ENCODE peak calls at places on chromosome 16, in ten cellular contexts. K is heart right ventricle; J is mammary epithelial cell; P is ovary; T is tibial nerve; M is H9; I is A549; W is spleen; R is CD8-positive, alpha-beta T cell; F is upper lobe of right lung. Y is an unnamed sample.
A peak's percentile ranks its signal among the peaks of the same experiment; 100 is the strongest.

GRCh38 chr16:57544129-57544653 is 1.7 kb downstream of the ADGRG5 start:
- DNase-seq in K (no peak), J (no peak), P (no peak), T (no peak), M (peak; percentile 11), I (no peak), W (peak; percentile 80), R (no peak), F (peak; percentile 52), Y (no peak)

GRCh38 chr16:66474750-66475199 is 47.7 kb downstream of the BEAN1 start:
- DNase-seq in K (no peak), J (no peak), P (no peak), T (no peak), M (no peak), I (no peak), W (no peak), R (peak; percentile 61), F (no peak), Y (peak; percentile 74)

GRCh38 chr16:69701452-69701851 is 24.9 kb downstream of the NQO1 start:
- DNase-seq in K (no peak), J (no peak), P (no peak), T (no peak), M (no peak), I (no peak), W (no peak), R (no peak), F (no peak), Y (no peak)

GRCh38 chr16:50737420-50737959 is 4.4 kb upstream of the CYLD start:
- DNase-seq in K (no peak), J (no peak), P (no peak), T (no peak), M (no peak), I (no peak), W (no peak), R (no peak), F (no peak), Y (no peak)

GRCh38 chr16:59341368-59341767 is 607.3 kb upstream of the GOT2 start:
- DNase-seq in K (no peak), J (no peak), P (no peak), T (no peak), M (no peak), I (no peak), W (no peak), R (no peak), F (no peak), Y (no peak)

GRCh38 chr16:68309798-68310197 is 948 bp downstream of the SLC7A6OS start:
- DNase-seq in K (no peak), J (no peak), P (no peak), T (no peak), M (no peak), I (no peak), W (no peak), R (no peak), F (no peak), Y (no peak)

GRCh38 chr16:27414803-27415431 is 12.9 kb downstream of the IL21R start:
- DNase-seq in K (no peak), J (no peak), P (no peak), T (no peak), M (no peak), I (no peak), W (no peak), R (no peak), F (no peak), Y (no peak)

GRCh38 chr16:84013787-84014569 is 28.6 kb downstream of the SLC38A8 start:
- DNase-seq in K (no peak), J (peak; percentile 98), P (no peak), T (no peak), M (peak; percentile 99), I (peak; percentile 70), W (no peak), R (peak; percentile 24), F (peak; percentile 89), Y (peak; percentile 42)

GRCh38 chr16:4094138-4094773 is 22.0 kb downstream of the ADCY9 start:
- DNase-seq in K (no peak), J (no peak), P (no peak), T (no peak), M (no peak), I (no peak), W (peak; percentile 11), R (no peak), F (no peak), Y (no peak)

GRCh38 chr16:83969771-83970429 is 1.9 kb downstream of the NECAB2 start:
- DNase-seq in K (no peak), J (no peak), P (no peak), T (no peak), M (no peak), I (no peak), W (no peak), R (no peak), F (no peak), Y (no peak)

GRCh38 chr16:50616883-50617629 is 64.1 kb downstream of the SNX20 start:
- DNase-seq in K (no peak), J (no peak), P (peak; percentile 63), T (no peak), M (no peak), I (no peak), W (no peak), R (no peak), F (no peak), Y (no peak)

GRCh38 chr16:69131167-69131748 is 1.1 kb downstream of the CHTF8 start:
- DNase-seq in K (no peak), J (no peak), P (no peak), T (no peak), M (peak; percentile 46), I (peak; percentile 54), W (peak; percentile 65), R (no peak), F (peak; percentile 44), Y (no peak)

GRCh38 chr16:71351558-71351901 is 7.0 kb upstream of the CALB2 start:
- DNase-seq in K (no peak), J (no peak), P (no peak), T (no peak), M (peak; percentile 20), I (no peak), W (no peak), R (no peak), F (no peak), Y (no peak)

GRCh38 chr16:85754403-85754802 is 3.5 kb upstream of the C16orf74 start:
- DNase-seq in K (no peak), J (no peak), P (no peak), T (no peak), M (no peak), I (no peak), W (no peak), R (no peak), F (no peak), Y (no peak)

GRCh38 chr16:27253526-27253930 is 15.0 kb downstream of the NSMCE1 start:
- DNase-seq in K (no peak), J (peak; percentile 85), P (no peak), T (no peak), M (no peak), I (peak; percentile 52), W (no peak), R (no peak), F (no peak), Y (no peak)

GRCh38 chr16:19283637-19284036 is 1.9 kb upstream of the CLEC19A start:
- DNase-seq in K (no peak), J (peak; percentile 58), P (no peak), T (no peak), M (no peak), I (no peak), W (no peak), R (no peak), F (no peak), Y (no peak)

GRCh38 chr16:12188674-12189249 is 212.2 kb downstream of the SNX29 start:
- DNase-seq in K (no peak), J (peak; percentile 4), P (no peak), T (no peak), M (no peak), I (no peak), W (no peak), R (no peak), F (no peak), Y (no peak)

GRCh38 chr16:51532551-51532950 is 381.5 kb upstream of the SALL1 start:
- DNase-seq in K (no peak), J (peak; percentile 69), P (no peak), T (no peak), M (no peak), I (no peak), W (no peak), R (no peak), F (no peak), Y (no peak)

GRCh38 chr16:7392206-7392605 is 59.6 kb downstream of the RBFOX1 start:
- DNase-seq in K (no peak), J (no peak), P (no peak), T (no peak), M (no peak), I (no peak), W (no peak), R (no peak), F (no peak), Y (no peak)
- H3K4me1 ChIP-seq in K (no peaks in the 10 kb centered on the region), J (no peaks in the 10 kb centered on the region), P (no peaks in the 10 kb centered on the region), T (no peaks in the 10 kb centered on the region), M (no peaks in the 10 kb centered on the region), I (no peaks in the 10 kb centered on the region), W (no peaks in the 10 kb centered on the region), R (no peaks in the 10 kb centered on the region), F (no peaks in the 10 kb centered on the region), Y (no peaks in the 10 kb centered on the region)

DNA sequence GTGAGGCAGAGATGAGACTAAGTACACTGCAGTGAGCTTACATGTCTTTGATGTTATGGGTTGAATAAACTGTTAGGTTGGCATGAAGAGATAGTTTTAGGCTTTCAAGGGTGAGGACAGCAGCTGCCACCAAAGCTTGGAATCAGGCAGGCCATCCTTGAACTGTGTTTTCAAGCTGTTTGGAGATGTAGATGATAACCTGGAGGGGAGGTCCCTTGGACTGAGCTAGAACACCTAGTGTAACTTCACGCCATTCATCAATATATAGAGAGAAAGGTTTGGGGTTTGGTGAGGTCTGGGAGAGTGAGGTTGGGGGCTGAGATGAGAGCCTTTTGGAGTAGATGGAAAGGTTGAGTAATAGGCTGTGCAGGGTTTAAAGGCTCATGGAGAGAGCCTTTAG is 2447.0 kb downstream of the TP53TG3F start:
- DNase-seq in K (no peak), J (no peak), P (no peak), T (no peak), M (no peak), I (no peak), W (no peak), R (no peak), F (no peak), Y (no peak)
- H3K9me3 ChIP-seq in K (no peaks in the 10 kb centered on the region), J (peaks cover 32% of the 10 kb centered on the region), P (no peaks in the 10 kb centered on the region), T (no peaks in the 10 kb centered on the region), M (peaks cover 86% of the 10 kb centered on the region), I (peaks cover 6% of the 10 kb centered on the region), W (peaks cover 94% of the 10 kb centered on the region), R (no peaks in the 10 kb centered on the region), F (no peaks in the 10 kb centered on the region), Y (peaks cover 2% of the 10 kb centered on the region)

DNA sequence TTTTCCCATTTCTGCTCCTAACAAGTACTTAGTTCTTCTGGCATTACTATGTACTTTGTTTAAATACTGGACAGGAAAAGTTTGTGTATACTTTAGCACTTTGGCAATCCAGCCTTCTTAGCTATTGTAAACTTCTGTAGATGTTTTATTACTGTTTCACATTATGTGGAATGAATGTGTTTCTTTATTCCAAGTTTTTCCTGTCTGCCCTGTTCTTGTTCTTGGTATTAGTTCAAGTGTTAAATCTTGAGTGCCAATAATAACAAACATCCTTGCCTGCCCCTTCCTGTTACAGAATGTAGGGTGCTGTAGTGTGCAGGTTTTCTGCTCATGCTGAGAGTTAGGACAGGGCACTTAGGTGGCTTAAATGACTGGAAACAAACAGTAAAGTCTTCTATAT is 7.3 kb upstream of the CAPNS2 start:
- DNase-seq in K (no peak), J (peak; percentile 60), P (no peak), T (no peak), M (no peak), I (no peak), W (no peak), R (no peak), F (no peak), Y (no peak)
- H3K27ac ChIP-seq in K (no peak overlapping the region), J (peak overlapping the region; percentile 28), P (no peak overlapping the region), T (no peak overlapping the region), M (no peak overlapping the region), I (no peak overlapping the region), W (no peak overlapping the region), R (no peak overlapping the region), F (peak overlapping the region; percentile 31), Y (no peak overlapping the region)

GRCh38 chr16:88478889-88479794 is 26.1 kb downstream of the ZFPM1 start:
- DNase-seq in K (no peak), J (no peak), P (no peak), T (no peak), M (no peak), I (no peak), W (no peak), R (no peak), F (no peak), Y (no peak)
- H3K4me1 ChIP-seq in K (peaks cover 6% of the 10 kb centered on the region), J (no peaks in the 10 kb centered on the region), P (no peaks in the 10 kb centered on the region), T (no peaks in the 10 kb centered on the region), M (no peaks in the 10 kb centered on the region), I (no peaks in the 10 kb centered on the region), W (peaks cover 94% of the 10 kb centered on the region), R (peaks cover 42% of the 10 kb centered on the region), F (no peaks in the 10 kb centered on the region), Y (peaks cover 48% of the 10 kb centered on the region)

Y was measured in CD4-positive, alpha-beta memory T cell.